ENCODE peak calls at places on chromosomes 13 and 19, in four cellular contexts. One of them, this sample, is unnamed.

GRCh38 chr19:2721570-2722540 is 683 bp upstream of the DIRAS1 start:
- DNase-seq in AG09309: no peak
- DNase-seq in uterus: no peak
- DNase-seq in mesenchymal stem cell: no peak
- DNase-seq in this sample: no peak

GRCh38 chr19:1602091-1602707 is 3.1 kb downstream of the UQCR11 start:
- DNase-seq in AG09309: no peak
- DNase-seq in uterus: no peak
- DNase-seq in mesenchymal stem cell: no peak
- DNase-seq in this sample: no peak

GRCh38 chr13:93227280-93227905 is 786 bp downstream of the GPC6 start:
- DNase-seq in uterus: no peak
- DNase-seq in mesenchymal stem cell: peak; percentile 78
- DNase-seq in AG09309: peak; percentile 13
- DNase-seq in this sample: peak; percentile 33

GRCh38 chr13:31731923-31732322 is 7.4 kb upstream of the RXFP2 start:
- DNase-seq in uterus: no peak
- DNase-seq in AG09309: no peak
- DNase-seq in mesenchymal stem cell: peak; percentile 9
- DNase-seq in this sample: no peak

GRCh38 chr13:65787087-65787486 is 1443.0 kb downstream of the PCDH9 start:
- DNase-seq in AG09309: no peak
- DNase-seq in uterus: no peak
- DNase-seq in mesenchymal stem cell: no peak
- DNase-seq in this sample: no peak

GRCh38 chr19:54136086-54136863 is 1.3 kb upstream of the CNOT3 start:
- DNase-seq in uterus: no peak
- DNase-seq in mesenchymal stem cell: no peak
- DNase-seq in AG09309: no peak
- DNase-seq in this sample: no peak

GRCh38 chr13:113862766-113863510 is 938 bp downstream of the GAS6 start:
- DNase-seq in AG09309: no peak
- DNase-seq in uterus: peak; percentile 59
- DNase-seq in mesenchymal stem cell: peak; percentile 43
- DNase-seq in this sample: peak; percentile 47

GRCh38 chr13:97743946-97744345 is 209.5 kb upstream of the IPO5 start:
- DNase-seq in AG09309: peak; percentile 1
- DNase-seq in mesenchymal stem cell: peak; percentile 30
- DNase-seq in uterus: no peak
- DNase-seq in this sample: no peak

GRCh38 chr19:58154287-58154678 is 3.7 kb upstream of the ZNF329 start:
- DNase-seq in mesenchymal stem cell: peak; percentile 50
- DNase-seq in uterus: peak; percentile 61
- DNase-seq in AG09309: peak; percentile 13
- DNase-seq in this sample: peak; percentile 63

GRCh38 chr13:109271991-109272454 is 514.4 kb downstream of the IRS2 start:
- DNase-seq in AG09309: no peak
- DNase-seq in uterus: no peak
- DNase-seq in mesenchymal stem cell: peak; percentile 51
- DNase-seq in this sample: no peak

GRCh38 chr19:46002678-46003275 is 7.5 kb downstream of the CCDC61 start:
- DNase-seq in uterus: no peak
- DNase-seq in AG09309: no peak
- DNase-seq in mesenchymal stem cell: no peak
- DNase-seq in this sample: no peak

GRCh38 chr13:94967183-94968039 is 255.1 kb upstream of the SOX21 start:
- DNase-seq in AG09309: no peak
- DNase-seq in mesenchymal stem cell: peak; percentile 11
- DNase-seq in uterus: no peak
- DNase-seq in this sample: no peak

GRCh38 chr13:91017031-91017668 is 330.3 kb upstream of the MIR17HG start:
- DNase-seq in AG09309: no peak
- DNase-seq in mesenchymal stem cell: peak; percentile 61
- DNase-seq in uterus: no peak
- DNase-seq in this sample: peak; percentile 65

GRCh38 chr13:20703785-20704458 is 423 bp downstream of the IL17D start:
- DNase-seq in mesenchymal stem cell: peak; percentile 81
- DNase-seq in uterus: peak; percentile 73
- DNase-seq in AG09309: no peak
- DNase-seq in this sample: peak; percentile 77

GRCh38 chr19:10235003-10235402 is 3.9 kb upstream of the S1PR2 start:
- DNase-seq in mesenchymal stem cell: no peak
- DNase-seq in uterus: no peak
- DNase-seq in AG09309: no peak
- DNase-seq in this sample: no peak

GRCh38 chr19:14476663-14477401 is 1.7 kb upstream of the PTGER1 start:
- DNase-seq in uterus: no peak
- DNase-seq in mesenchymal stem cell: peak; percentile 68
- DNase-seq in AG09309: peak; percentile 40
- DNase-seq in this sample: no peak

GRCh38 chr19:54661846-54662489 is 817 bp upstream of the LILRB4 start:
- DNase-seq in uterus: no peak
- DNase-seq in mesenchymal stem cell: no peak
- DNase-seq in AG09309: no peak
- DNase-seq in this sample: no peak

GRCh38 chr19:33024398-33024797 is 40.3 kb downstream of the RHPN2 start:
- DNase-seq in mesenchymal stem cell: no peak
- DNase-seq in uterus: no peak
- DNase-seq in AG09309: no peak
- DNase-seq in this sample: no peak

GRCh38 chr13:92187378-92187989 is 789.1 kb downstream of the GPC5 start:
- DNase-seq in mesenchymal stem cell: peak; percentile 58
- DNase-seq in uterus: no peak
- DNase-seq in AG09309: no peak
- DNase-seq in this sample: peak; percentile 23

GRCh38 chr13:46341112-46341711 is 45.8 kb downstream of the RUBCNL start:
- DNase-seq in uterus: no peak
- DNase-seq in mesenchymal stem cell: peak; percentile 69
- DNase-seq in AG09309: no peak
- DNase-seq in this sample: no peak

GRCh38 chr13:87671824-87672603 is 843 bp downstream of the SLITRK5 start:
- DNase-seq in AG09309: no peak
- DNase-seq in mesenchymal stem cell: peak; percentile 30
- DNase-seq in uterus: no peak
- DNase-seq in this sample: no peak

GRCh38 chr13:57627663-57628062 is 3.9 kb upstream of the PCDH17 start:
- DNase-seq in mesenchymal stem cell: peak; percentile 49
- DNase-seq in AG09309: no peak
- DNase-seq in uterus: no peak
- DNase-seq in this sample: no peak

GRCh38 chr19:2949939-2950285 is 5.1 kb upstream of the ZNF77 start:
- DNase-seq in uterus: no peak
- DNase-seq in mesenchymal stem cell: no peak
- DNase-seq in AG09309: no peak
- DNase-seq in this sample: no peak

GRCh38 chr13:95452376-95452775 is 100.1 kb upstream of the CLDN10 start:
- DNase-seq in mesenchymal stem cell: no peak
- DNase-seq in uterus: no peak
- DNase-seq in AG09309: no peak
- DNase-seq in this sample: no peak

GRCh38 chr19:14979498-14980255 is at the start of gene SLC1A6:
- DNase-seq in AG09309: no peak
- DNase-seq in mesenchymal stem cell: no peak
- DNase-seq in uterus: no peak
- DNase-seq in this sample: peak; percentile 43

GRCh38 chr13:95246292-95247082 is 54.8 kb downstream of the ABCC4 start:
- DNase-seq in uterus: no peak
- DNase-seq in mesenchymal stem cell: no peak
- DNase-seq in AG09309: no peak
- DNase-seq in this sample: no peak

GRCh38 chr13:45807520-45808099 is 43.9 kb downstream of the SIAH3 start:
- DNase-seq in mesenchymal stem cell: peak; percentile 62
- DNase-seq in uterus: no peak
- DNase-seq in AG09309: peak; percentile 1
- DNase-seq in this sample: peak; percentile 53

GRCh38 chr13:98416408-98416807 is 160.5 kb downstream of the STK24 start:
- DNase-seq in mesenchymal stem cell: no peak
- DNase-seq in uterus: no peak
- DNase-seq in AG09309: no peak
- DNase-seq in this sample: no peak

GRCh38 chr19:5882421-5882968 is 12.2 kb upstream of the FUT5 start:
- DNase-seq in mesenchymal stem cell: peak; percentile 77
- DNase-seq in uterus: no peak
- DNase-seq in AG09309: no peak
- DNase-seq in this sample: no peak

GRCh38 chr13:112486386-112487126 is 101.4 kb downstream of the TUBGCP3 start:
- DNase-seq in uterus: no peak
- DNase-seq in mesenchymal stem cell: no peak
- DNase-seq in AG09309: no peak
- DNase-seq in this sample: no peak

GRCh38 chr19:48511800-48512503 is at the start of gene LMTK3:
- DNase-seq in AG09309: no peak
- DNase-seq in uterus: no peak
- DNase-seq in mesenchymal stem cell: peak; percentile 36
- DNase-seq in this sample: peak; percentile 58

GRCh38 chr13:97238883-97239282 is 16.8 kb downstream of the MBNL2 start:
- DNase-seq in mesenchymal stem cell: no peak
- DNase-seq in AG09309: no peak
- DNase-seq in uterus: no peak
- DNase-seq in this sample: no peak

GRCh38 chr13:23505007-23505406 is 65.2 kb upstream of the TNFRSF19 start:
- DNase-seq in mesenchymal stem cell: peak; percentile 30
- DNase-seq in AG09309: no peak
- DNase-seq in uterus: no peak
- DNase-seq in this sample: no peak

DNA sequence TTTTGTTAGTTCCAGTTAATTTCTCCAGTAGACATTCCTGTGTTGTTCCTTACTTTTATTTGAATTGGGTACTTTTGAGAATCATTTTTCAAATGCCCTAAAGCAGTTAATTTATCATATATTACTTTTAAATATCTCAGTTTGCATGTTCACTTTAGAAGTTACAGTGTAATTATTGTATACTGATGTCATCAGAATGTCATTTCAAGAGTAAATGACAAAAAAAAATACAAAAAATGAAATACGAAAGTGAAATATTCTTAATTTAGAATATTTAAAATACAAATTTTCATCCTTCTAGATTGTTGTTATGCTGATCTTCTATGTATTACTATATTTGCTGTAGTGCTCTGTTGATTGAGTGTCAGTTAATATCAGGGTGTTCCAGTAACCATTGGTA is 114.2 kb downstream of the PAN3 start:
- DNase-seq in mesenchymal stem cell: no peak
- DNase-seq in uterus: no peak
- DNase-seq in AG09309: no peak
- DNase-seq in this sample: no peak
- H3K4me3 ChIP-seq in mesenchymal stem cell: no peak overlapping the region
- H3K4me3 ChIP-seq in uterus: no peak overlapping the region
- H3K4me3 ChIP-seq in AG09309: no peak overlapping the region
- H3K4me3 ChIP-seq in this sample: no peak overlapping the region

GRCh38 chr13:102510072-102510471 is 86.7 kb upstream of the TPP2 start:
- DNase-seq in AG09309: no peak
- DNase-seq in mesenchymal stem cell: no peak
- DNase-seq in uterus: no peak
- DNase-seq in this sample: no peak
- H3K4me3 ChIP-seq in AG09309: no peak overlapping the region
- H3K4me3 ChIP-seq in mesenchymal stem cell: no peak overlapping the region
- H3K4me3 ChIP-seq in uterus: no peak overlapping the region
- H3K4me3 ChIP-seq in this sample: no peak overlapping the region

GRCh38 chr13:102726430-102726829 is 31.6 kb upstream of the METTL21C start:
- DNase-seq in uterus: no peak
- DNase-seq in mesenchymal stem cell: no peak
- DNase-seq in AG09309: no peak
- DNase-seq in this sample: no peak

GRCh38 chr13:102724923-102725322 is 30.1 kb upstream of the METTL21C start:
- DNase-seq in mesenchymal stem cell: no peak
- DNase-seq in uterus: no peak
- DNase-seq in AG09309: peak; percentile 54
- DNase-seq in this sample: no peak

GRCh38 chr13:102729560-102730275 is 34.9 kb upstream of the METTL21C start:
- DNase-seq in AG09309: no peak
- DNase-seq in mesenchymal stem cell: no peak
- DNase-seq in uterus: no peak
- DNase-seq in this sample: no peak
- H3K4me3 ChIP-seq in AG09309: no peak overlapping the region
- H3K4me3 ChIP-seq in mesenchymal stem cell: no peak overlapping the region
- H3K4me3 ChIP-seq in uterus: no peak overlapping the region
- H3K4me3 ChIP-seq in this sample: no peak overlapping the region

GRCh38 chr19:51595190-51595589 is 24.1 kb downstream of the ZNF175 start:
- DNase-seq in uterus: no peak
- DNase-seq in mesenchymal stem cell: no peak
- DNase-seq in AG09309: no peak
- DNase-seq in this sample: no peak

GRCh38 chr19:51595776-51596175 is 24.7 kb downstream of the ZNF175 start:
- DNase-seq in mesenchymal stem cell: no peak
- DNase-seq in AG09309: no peak
- DNase-seq in uterus: no peak
- DNase-seq in this sample: no peak

GRCh38 chr19:51600940-51601575 is 29.1 kb downstream of the SIGLEC5 start:
- DNase-seq in uterus: no peak
- DNase-seq in mesenchymal stem cell: no peak
- DNase-seq in AG09309: no peak
- DNase-seq in this sample: no peak

GRCh38 chr19:51599084-51599483 is 28.0 kb downstream of the ZNF175 start:
- DNase-seq in uterus: no peak
- DNase-seq in AG09309: no peak
- DNase-seq in mesenchymal stem cell: no peak
- DNase-seq in this sample: peak; percentile 77

DNA sequence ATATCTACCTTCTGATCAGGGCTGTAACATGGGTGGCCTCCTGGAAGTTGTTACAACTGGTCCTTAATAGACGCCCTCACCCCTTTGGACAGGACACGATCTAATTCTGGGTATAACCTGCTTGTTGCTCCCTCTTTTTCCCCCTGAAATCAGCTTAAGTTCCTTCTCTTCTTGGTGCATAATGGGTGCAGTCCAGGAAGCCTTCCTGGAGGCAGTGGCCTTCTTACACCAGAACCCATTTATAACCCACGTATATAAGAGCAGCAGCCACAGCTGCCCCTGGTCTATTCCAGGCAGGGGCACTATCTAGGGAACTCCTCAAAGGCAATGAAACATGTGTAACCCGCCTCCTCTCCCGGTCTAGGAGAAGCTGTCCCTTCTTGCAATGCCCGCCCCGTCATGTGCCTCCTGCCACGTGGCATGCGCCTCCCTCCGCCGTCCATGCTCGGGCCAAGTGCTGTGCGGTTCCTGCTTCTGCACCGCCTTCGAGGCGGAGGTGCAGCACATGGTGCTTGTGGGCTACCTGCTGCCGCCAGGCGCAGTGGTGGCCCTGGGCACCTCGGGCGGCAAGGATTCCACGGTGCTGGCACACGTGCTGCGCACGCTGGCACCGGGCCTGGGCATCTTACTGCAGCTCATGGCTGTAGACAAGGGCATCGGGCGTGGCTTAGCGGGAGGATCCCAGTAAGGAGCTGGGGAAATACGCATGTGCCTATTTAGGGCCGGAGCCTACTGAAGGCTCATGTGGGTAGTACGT is 27.3 kb downstream of the ZNF175 start:
- DNase-seq in mesenchymal stem cell: no peak
- DNase-seq in uterus: no peak
- DNase-seq in AG09309: no peak
- DNase-seq in this sample: peak; percentile 31
- H3K4me3 ChIP-seq in mesenchymal stem cell: no peak overlapping the region
- H3K4me3 ChIP-seq in uterus: no peak overlapping the region
- H3K4me3 ChIP-seq in AG09309: no peak overlapping the region
- H3K4me3 ChIP-seq in this sample: peak overlapping the region; percentile 9